ENCODE peak calls at places on chromosome 10, in six cellular contexts. I, H, E, R, C and M are unnamed samples.

GRCh38 chr10:58266826-58267712 is 625 bp downstream of the IPMK start:
- DNase-seq in C (peak; percentile 54), R (peak; percentile 48), H (peak; percentile 14), I (peak; percentile 21), E (peak; percentile 63), M (peak; percentile 57)

GRCh38 chr10:15719062-15719898 is 442 bp downstream of the ITGA8 start:
- DNase-seq in E (no peak), H (no peak), I (no peak), R (no peak), C (peak; percentile 35), M (no peak)

GRCh38 chr10:103095005-103095404 is 98.1 kb downstream of the NT5C2 start:
- DNase-seq in C (no peak), E (no peak), R (no peak), H (no peak), I (no peak), M (no peak)

GRCh38 chr10:44908071-44908709 is 2.9 kb upstream of the TMEM72 start:
- DNase-seq in R (no peak), C (peak; percentile 61), H (no peak), I (no peak), E (no peak), M (peak; percentile 13)

GRCh38 chr10:11476035-11476434 is 135.4 kb downstream of the USP6NL start:
- DNase-seq in R (no peak), E (no peak), I (no peak), H (no peak), C (peak; percentile 57), M (peak; percentile 6)

GRCh38 chr10:86105640-86106039 is 261.0 kb downstream of the GRID1 start:
- DNase-seq in C (no peak), E (no peak), R (no peak), H (no peak), I (no peak), M (no peak)

GRCh38 chr10:14040787-14041631 is 289.7 kb downstream of the FRMD4A start:
- DNase-seq in E (no peak), C (peak; percentile 49), I (no peak), H (no peak), R (no peak), M (no peak)

GRCh38 chr10:60496181-60496580 is 106.5 kb upstream of the ANK3 start:
- DNase-seq in H (no peak), C (peak; percentile 15), E (no peak), I (no peak), R (no peak), M (no peak)

GRCh38 chr10:53839437-53840039 is 961.5 kb downstream of the PCDH15 start:
- DNase-seq in R (no peak), E (no peak), I (peak; percentile 1), C (peak; percentile 9), H (no peak), M (peak; percentile 37)

GRCh38 chr10:104143829-104144228 is 21.9 kb downstream of the SFR1 start:
- DNase-seq in R (no peak), H (no peak), E (no peak), C (no peak), I (no peak), M (no peak)

GRCh38 chr10:119205926-119206602 is 1.3 kb upstream of the GRK5 start:
- DNase-seq in R (peak; percentile 31), I (no peak), E (peak; percentile 63), C (peak; percentile 53), H (peak; percentile 38), M (no peak)

GRCh38 chr10:3671431-3671955 is 113.5 kb downstream of the KLF6 start:
- DNase-seq in I (no peak), C (no peak), H (no peak), R (no peak), E (no peak), M (no peak)

GRCh38 chr10:84543077-84543476 is 214.7 kb downstream of the CCSER2 start:
- DNase-seq in C (no peak), H (no peak), R (no peak), I (peak; percentile 15), E (no peak), M (no peak)

GRCh38 chr10:86308056-86308455 is 58.5 kb downstream of the GRID1 start:
- DNase-seq in I (no peak), E (no peak), C (no peak), R (no peak), H (no peak), M (no peak)

GRCh38 chr10:23694446-23694920 is 255.6 kb downstream of the OTUD1 start:
- DNase-seq in R (no peak), E (no peak), H (no peak), I (no peak), C (peak; percentile 2), M (no peak)

GRCh38 chr10:22683995-22684305 is 30.4 kb downstream of the PIP4K2A start:
- DNase-seq in H (no peak), E (peak; percentile 38), I (no peak), R (no peak), C (no peak), M (no peak)

GRCh38 chr10:110141185-110141584 is 66.2 kb upstream of the MXI1 start:
- DNase-seq in H (no peak), C (peak; percentile 19), E (no peak), I (no peak), R (no peak), M (peak; percentile 30)

GRCh38 chr10:30422981-30423654 is 10.9 kb upstream of the MAP3K8 start:
- DNase-seq in I (no peak), E (peak; percentile 55), R (no peak), C (peak; percentile 63), H (no peak), M (peak; percentile 31)